ENCODE peak calls at places on chromosomes 3 and 15, in five cellular contexts. I is cardiac muscle cell, J is GM23338, R is PC-3, V is H1. M is an unnamed sample.
A peak's percentile ranks its signal among the peaks of the same experiment; 100 is the strongest.

GRCh38 chr3:173098959-173099358 is 42.1 kb downstream of the SPATA16 start:
- DNase-seq in J (no peak), R (no peak), V (no peak), I (no peak), M (no peak)

GRCh38 chr15:91632981-91633380 is 220.5 kb upstream of the SLCO3A1 start:
- DNase-seq in I (no peak), R (no peak), J (no peak), V (no peak), M (no peak)

GRCh38 chr3:196214783-196215441 is 1.4 kb upstream of the SLC51A start:
- DNase-seq in V (no peak), R (no peak), J (no peak), I (no peak), M (no peak)

GRCh38 chr3:33940149-33940548 is 141.7 kb downstream of the PDCD6IP start:
- DNase-seq in R (peak; percentile 36), I (no peak), V (no peak), J (no peak), M (no peak)

GRCh38 chr3:115148142-115148790 is 1.2 kb upstream of the ZBTB20 start:
- DNase-seq in I (peak; percentile 6), R (peak; percentile 3), J (no peak), V (no peak), M (no peak)

GRCh38 chr3:114221165-114221880 is 16.1 kb downstream of the ZNF80 start:
- DNase-seq in R (no peak), I (no peak), V (no peak), J (no peak), M (no peak)

GRCh38 chr3:28467414-28467813 is 118.8 kb upstream of the AZI2 start:
- DNase-seq in R (peak; percentile 22), I (no peak), J (no peak), V (no peak), M (no peak)

GRCh38 chr15:77094397-77095030 is 23.6 kb upstream of the TSPAN3 start:
- DNase-seq in R (no peak), I (no peak), J (peak; percentile 79), V (peak; percentile 74), M (peak; percentile 32)

GRCh38 chr3:177179281-177180067 is 17.8 kb downstream of the TBL1XR1 start:
- DNase-seq in I (no peak), J (no peak), R (no peak), V (no peak), M (no peak)

GRCh38 chr3:157445897-157446296 is 9.2 kb downstream of the PTX3 start:
- DNase-seq in J (no peak), V (no peak), I (no peak), R (peak; percentile 70), M (no peak)

GRCh38 chr3:12400795-12401194 is 83.5 kb upstream of the TSEN2 start:
- DNase-seq in R (peak; percentile 74), J (no peak), V (no peak), I (no peak), M (no peak)

GRCh38 chr3:46406786-46407611 is at the start of the genes CCR5AS and CCRL2:
- DNase-seq in J (no peak), R (peak; percentile 86), I (peak; percentile 37), V (no peak), M (no peak)

GRCh38 chr3:16511561-16512434 is 1.7 kb downstream of the RFTN1 start:
- DNase-seq in V (no peak), R (no peak), J (peak; percentile 29), I (no peak), M (no peak)

GRCh38 chr3:14245822-14246221 is 67.2 kb downstream of the LSM3 start:
- DNase-seq in V (no peak), R (no peak), I (no peak), J (no peak), M (no peak)

GRCh38 chr3:185365281-185366211 is 2.6 kb downstream of the MAP3K13 start:
- DNase-seq in V (no peak), R (peak; percentile 85), I (no peak), J (no peak), M (no peak)

GRCh38 chr3:72082121-72082715 is 297.3 kb upstream of the PROK2 start:
- DNase-seq in V (no peak), R (no peak), J (no peak), I (no peak), M (no peak)

GRCh38 chr3:57755368-57756021 is 614 bp upstream of the SLMAP start:
- DNase-seq in R (peak; percentile 79), J (peak; percentile 85), I (peak; percentile 39), V (no peak), M (peak; percentile 33)

GRCh38 chr15:93362203-93362602 is 273.2 kb upstream of the RGMA start:
- DNase-seq in R (no peak), V (peak; percentile 69), J (peak; percentile 79), I (no peak), M (no peak)

GRCh38 chr3:193780810-193781472 is 187.9 kb downstream of the OPA1 start:
- DNase-seq in I (peak; percentile 81), R (peak; percentile 95), J (peak; percentile 91), V (peak; percentile 71), M (peak; percentile 74)

GRCh38 chr3:190862209-190863118 is at the start of gene GMNC:
- DNase-seq in J (peak; percentile 79), R (peak; percentile 85), I (peak; percentile 81), V (peak; percentile 71), M (peak; percentile 82)

GRCh38 chr3:180704532-180704931 is 25.2 kb upstream of the CCDC39 start:
- DNase-seq in R (no peak), V (no peak), J (no peak), I (no peak), M (no peak)

GRCh38 chr3:12148183-12148940 is 10.3 kb downstream of the TIMP4 start:
- DNase-seq in R (no peak), J (no peak), I (no peak), V (no peak), M (no peak)

GRCh38 chr15:43285609-43286037 is 18.9 kb upstream of the TGM5 start:
- DNase-seq in J (peak; percentile 87), I (peak; percentile 68), V (peak; percentile 70), R (peak; percentile 89), M (peak; percentile 58)

GRCh38 chr3:126358038-126358815 is 1.0 kb upstream of the KLF15 start:
- DNase-seq in J (peak; percentile 78), R (no peak), I (no peak), V (peak; percentile 75), M (no peak)

GRCh38 chr3:189192725-189193124 is 21.0 kb downstream of the TPRG1 start:
- DNase-seq in R (no peak), J (no peak), V (no peak), I (no peak), M (no peak)

DNA sequence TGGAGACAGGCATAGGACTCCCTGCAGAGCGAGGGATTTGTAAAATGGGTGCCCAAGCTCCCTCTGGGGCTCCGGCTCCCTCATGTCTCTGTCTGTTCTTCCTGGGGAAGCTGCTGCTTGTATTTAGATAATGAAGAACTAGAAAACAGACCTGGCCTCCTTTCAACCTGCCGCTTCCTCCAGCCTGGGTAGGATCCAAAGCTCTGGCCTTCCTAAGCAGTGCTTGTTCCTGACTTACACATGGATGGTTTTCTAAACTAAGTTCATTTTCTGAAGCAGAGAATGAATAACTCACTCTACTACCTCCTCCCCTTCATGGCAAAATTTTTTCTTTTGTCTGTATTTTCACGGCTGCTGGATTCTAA is 36.9 kb upstream of the MYZAP start:
- DNase-seq in V (no peak), J (no peak), R (no peak), I (no peak), M (no peak)
- H3K4me1 ChIP-seq in V (peaks cover 13% of the 10 kb centered on the region), J (peaks cover 4% of the 10 kb centered on the region), R (peaks cover 33% of the 10 kb centered on the region), I (peaks cover 44% of the 10 kb centered on the region), M (peaks cover 14% of the 10 kb centered on the region)

GRCh38 chr3:8996216-8996615 is 32.9 kb upstream of the RAD18 start:
- DNase-seq in I (no peak), V (no peak), J (no peak), R (no peak), M (no peak)

GRCh38 chr3:8994226-8994625 is 31.0 kb upstream of the RAD18 start:
- DNase-seq in I (no peak), J (no peak), V (no peak), R (no peak), M (no peak)

GRCh38 chr3:8997151-8997550 is 33.9 kb upstream of the RAD18 start:
- DNase-seq in J (no peak), V (no peak), I (no peak), R (no peak), M (no peak)

GRCh38 chr3:9000041-9000440 is 36.8 kb upstream of the RAD18 start:
- DNase-seq in J (no peak), V (no peak), R (no peak), I (no peak), M (no peak)

GRCh38 chr3:8996681-8997121 is 33.4 kb upstream of the RAD18 start:
- DNase-seq in V (no peak), I (peak; percentile 46), R (no peak), J (peak; percentile 64), M (no peak)
- TF ChIP-seq CTCF in V (peak; percentile 54), I (peak; percentile 53), R (no peak), J (peak; percentile 29), M (no peak)

GRCh38 chr15:29637555-29637954 is 184.7 kb downstream of the TJP1 start:
- DNase-seq in R (no peak), J (no peak), V (no peak), I (no peak), M (no peak)

GRCh38 chr15:29638781-29639180 is 183.5 kb downstream of the TJP1 start:
- DNase-seq in I (no peak), R (peak; percentile 68), J (no peak), V (no peak), M (no peak)

GRCh38 chr15:29638011-29638410 is 184.3 kb downstream of the TJP1 start:
- DNase-seq in V (no peak), R (no peak), J (no peak), I (no peak), M (no peak)

GRCh38 chr15:29636140-29636539 is 186.1 kb downstream of the TJP1 start:
- DNase-seq in V (peak; percentile 31), J (no peak), R (no peak), I (no peak), M (no peak)

GRCh38 chr15:29636921-29637320 is 185.3 kb downstream of the TJP1 start:
- DNase-seq in J (no peak), R (no peak), V (no peak), I (no peak), M (no peak)
- H3K27me3 ChIP-seq in J (no peaks in the 10 kb centered on the region), R (peaks cover 13% of the 10 kb centered on the region), V (no peaks in the 10 kb centered on the region), I (no peaks in the 10 kb centered on the region), M (no peaks in the 10 kb centered on the region)

GRCh38 chr3:37170513-37170912 is 3.9 kb downstream of the LRRFIP2 start:
- DNase-seq in V (no peak), I (no peak), R (no peak), J (no peak), M (no peak)

GRCh38 chr3:37170097-37170496 is 4.3 kb downstream of the LRRFIP2 start:
- DNase-seq in I (no peak), R (no peak), J (no peak), V (no peak), M (no peak)

GRCh38 chr3:37171144-37171543 is 3.2 kb downstream of the LRRFIP2 start:
- DNase-seq in R (no peak), I (peak; percentile 19), V (no peak), J (no peak), M (no peak)

GRCh38 chr3:37173806-37174205 is 576 bp downstream of the LRRFIP2 start:
- DNase-seq in R (no peak), I (no peak), J (no peak), V (no peak), M (no peak)

DNA sequence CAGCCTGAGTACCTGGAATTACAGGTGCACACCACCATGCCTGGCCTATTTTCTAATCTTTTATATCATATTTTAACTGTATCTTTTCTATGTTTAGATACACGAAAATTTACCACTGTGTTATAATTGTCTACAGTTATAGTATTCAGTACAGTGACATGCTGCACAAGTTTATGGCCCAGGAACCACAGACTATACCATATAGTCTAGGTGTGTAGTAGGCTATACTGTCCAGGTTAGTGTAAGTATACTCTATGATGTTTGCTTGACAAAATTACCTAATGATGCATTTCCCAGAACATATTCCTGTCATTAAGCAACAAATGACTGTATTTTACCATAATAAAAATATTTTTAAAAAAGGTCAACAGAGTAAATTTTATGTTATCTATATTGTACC is 5.5 kb downstream of the LRRFIP2 start:
- DNase-seq in J (no peak), R (no peak), V (no peak), I (no peak), M (no peak)
- H3K4me1 ChIP-seq in J (no peaks in the 10 kb centered on the region), R (peaks cover 8% of the 10 kb centered on the region), V (no peaks in the 10 kb centered on the region), I (peaks cover 12% of the 10 kb centered on the region), M (no peaks in the 10 kb centered on the region)